ENCODE peak calls at places on chromosome 7, in five cellular contexts. One of them, this sample, is unnamed.

GRCh38 chr7:84829719-84830118 is 357.1 kb downstream of the SEMA3D start:
- DNase-seq in activated CD8-positive, alpha-beta memory T cell treated with anti-CD3 and anti-CD28 coated beads for 48 hours: no peak
- DNase-seq in Panc1: no peak
- DNase-seq in HTR-8/SVneo: no peak
- DNase-seq in HuH-7: no peak
- DNase-seq in this sample: no peak

GRCh38 chr7:134829381-134829986 is 50.0 kb downstream of the CALD1 start:
- DNase-seq in activated CD8-positive, alpha-beta memory T cell treated with anti-CD3 and anti-CD28 coated beads for 48 hours: no peak
- DNase-seq in Panc1: no peak
- DNase-seq in HTR-8/SVneo: no peak
- DNase-seq in HuH-7: no peak
- DNase-seq in this sample: no peak

GRCh38 chr7:131076711-131077170 is 250.9 kb upstream of the MKLN1 start:
- DNase-seq in activated CD8-positive, alpha-beta memory T cell treated with anti-CD3 and anti-CD28 coated beads for 48 hours: no peak
- DNase-seq in Panc1: no peak
- DNase-seq in HTR-8/SVneo: peak
- DNase-seq in HuH-7: peak
- DNase-seq in this sample: no peak

GRCh38 chr7:33719059-33719581 is 186.2 kb upstream of the BMPER start:
- DNase-seq in activated CD8-positive, alpha-beta memory T cell treated with anti-CD3 and anti-CD28 coated beads for 48 hours: no peak
- DNase-seq in Panc1: no peak
- DNase-seq in HTR-8/SVneo: no peak
- DNase-seq in HuH-7: no peak
- DNase-seq in this sample: no peak

GRCh38 chr7:135801045-135801693 is 52.6 kb upstream of the FAM180A start:
- DNase-seq in activated CD8-positive, alpha-beta memory T cell treated with anti-CD3 and anti-CD28 coated beads for 48 hours: no peak
- DNase-seq in Panc1: peak
- DNase-seq in HTR-8/SVneo: peak
- DNase-seq in HuH-7: peak
- DNase-seq in this sample: peak

GRCh38 chr7:39164887-39165286 is 187.2 kb downstream of the POU6F2 start:
- DNase-seq in activated CD8-positive, alpha-beta memory T cell treated with anti-CD3 and anti-CD28 coated beads for 48 hours: no peak
- DNase-seq in Panc1: no peak
- DNase-seq in HTR-8/SVneo: no peak
- DNase-seq in HuH-7: no peak
- DNase-seq in this sample: no peak

GRCh38 chr7:13104128-13104527 is 416.7 kb downstream of the ARL4A start:
- DNase-seq in activated CD8-positive, alpha-beta memory T cell treated with anti-CD3 and anti-CD28 coated beads for 48 hours: no peak
- DNase-seq in Panc1: no peak
- DNase-seq in HTR-8/SVneo: no peak
- DNase-seq in HuH-7: no peak
- DNase-seq in this sample: no peak

GRCh38 chr7:71334541-71334940 is 202.6 kb downstream of the GALNT17 start:
- DNase-seq in activated CD8-positive, alpha-beta memory T cell treated with anti-CD3 and anti-CD28 coated beads for 48 hours: no peak
- DNase-seq in Panc1: no peak
- DNase-seq in HTR-8/SVneo: no peak
- DNase-seq in HuH-7: no peak
- DNase-seq in this sample: no peak

GRCh38 chr7:156752371-156753297 is 112.1 kb downstream of the RNF32 start:
- DNase-seq in activated CD8-positive, alpha-beta memory T cell treated with anti-CD3 and anti-CD28 coated beads for 48 hours: no peak
- DNase-seq in Panc1: no peak
- DNase-seq in HTR-8/SVneo: no peak
- DNase-seq in HuH-7: no peak
- DNase-seq in this sample: no peak

GRCh38 chr7:41193738-41194287 is 509.1 kb downstream of the INHBA start:
- DNase-seq in activated CD8-positive, alpha-beta memory T cell treated with anti-CD3 and anti-CD28 coated beads for 48 hours: no peak
- DNase-seq in Panc1: no peak
- DNase-seq in HTR-8/SVneo: no peak
- DNase-seq in HuH-7: no peak
- DNase-seq in this sample: no peak

GRCh38 chr7:70893985-70894722 is 237.8 kb upstream of the GALNT17 start:
- DNase-seq in activated CD8-positive, alpha-beta memory T cell treated with anti-CD3 and anti-CD28 coated beads for 48 hours: no peak
- DNase-seq in Panc1: no peak
- DNase-seq in HTR-8/SVneo: no peak
- DNase-seq in HuH-7: no peak
- DNase-seq in this sample: no peak

GRCh38 chr7:587769-588168 is 68.1 kb upstream of the PDGFA start:
- DNase-seq in activated CD8-positive, alpha-beta memory T cell treated with anti-CD3 and anti-CD28 coated beads for 48 hours: no peak
- DNase-seq in Panc1: no peak
- DNase-seq in HTR-8/SVneo: peak
- DNase-seq in HuH-7: no peak
- DNase-seq in this sample: no peak

GRCh38 chr7:18276380-18276779 is 219.2 kb upstream of the HDAC9 start:
- DNase-seq in activated CD8-positive, alpha-beta memory T cell treated with anti-CD3 and anti-CD28 coated beads for 48 hours: no peak
- DNase-seq in Panc1: no peak
- DNase-seq in HTR-8/SVneo: no peak
- DNase-seq in HuH-7: no peak
- DNase-seq in this sample: no peak

GRCh38 chr7:138097064-138097741 is 20.9 kb downstream of the AKR1D1 start:
- DNase-seq in activated CD8-positive, alpha-beta memory T cell treated with anti-CD3 and anti-CD28 coated beads for 48 hours: no peak
- DNase-seq in Panc1: no peak
- DNase-seq in HTR-8/SVneo: no peak
- DNase-seq in HuH-7: peak
- DNase-seq in this sample: peak

GRCh38 chr7:134873253-134873652 is 93.8 kb downstream of the CALD1 start:
- DNase-seq in activated CD8-positive, alpha-beta memory T cell treated with anti-CD3 and anti-CD28 coated beads for 48 hours: no peak
- DNase-seq in Panc1: no peak
- DNase-seq in HTR-8/SVneo: no peak
- DNase-seq in HuH-7: no peak
- DNase-seq in this sample: no peak

GRCh38 chr7:42742321-42742720 is 169.5 kb downstream of the C7orf25 start:
- DNase-seq in activated CD8-positive, alpha-beta memory T cell treated with anti-CD3 and anti-CD28 coated beads for 48 hours: no peak
- DNase-seq in Panc1: no peak
- DNase-seq in HTR-8/SVneo: no peak
- DNase-seq in HuH-7: no peak
- DNase-seq in this sample: no peak

GRCh38 chr7:138980575-138981285 is 459 bp downstream of the KIAA1549 start:
- DNase-seq in activated CD8-positive, alpha-beta memory T cell treated with anti-CD3 and anti-CD28 coated beads for 48 hours: no peak
- DNase-seq in Panc1: no peak
- DNase-seq in HTR-8/SVneo: no peak
- DNase-seq in HuH-7: no peak
- DNase-seq in this sample: no peak

GRCh38 chr7:28125381-28126046 is 55.1 kb downstream of the JAZF1 start:
- DNase-seq in activated CD8-positive, alpha-beta memory T cell treated with anti-CD3 and anti-CD28 coated beads for 48 hours: no peak
- DNase-seq in Panc1: no peak
- DNase-seq in HTR-8/SVneo: no peak
- DNase-seq in HuH-7: no peak
- DNase-seq in this sample: no peak

GRCh38 chr7:20440472-20441105 is 109.9 kb downstream of the ITGB8 start:
- DNase-seq in activated CD8-positive, alpha-beta memory T cell treated with anti-CD3 and anti-CD28 coated beads for 48 hours: no peak
- DNase-seq in Panc1: peak
- DNase-seq in HTR-8/SVneo: no peak
- DNase-seq in HuH-7: peak
- DNase-seq in this sample: no peak

GRCh38 chr7:19294629-19295028 is 149.4 kb upstream of the FERD3L start:
- DNase-seq in activated CD8-positive, alpha-beta memory T cell treated with anti-CD3 and anti-CD28 coated beads for 48 hours: no peak
- DNase-seq in Panc1: no peak
- DNase-seq in HTR-8/SVneo: peak
- DNase-seq in HuH-7: no peak
- DNase-seq in this sample: no peak

GRCh38 chr7:37310322-37311080 is 138.2 kb downstream of the ELMO1 start:
- DNase-seq in activated CD8-positive, alpha-beta memory T cell treated with anti-CD3 and anti-CD28 coated beads for 48 hours: no peak
- DNase-seq in Panc1: no peak
- DNase-seq in HTR-8/SVneo: no peak
- DNase-seq in HuH-7: no peak
- DNase-seq in this sample: no peak

GRCh38 chr7:50206521-50207250 is 97.8 kb upstream of the IKZF1 start:
- DNase-seq in activated CD8-positive, alpha-beta memory T cell treated with anti-CD3 and anti-CD28 coated beads for 48 hours: no peak
- DNase-seq in Panc1: no peak
- DNase-seq in HTR-8/SVneo: no peak
- DNase-seq in HuH-7: no peak
- DNase-seq in this sample: no peak

GRCh38 chr7:96786261-96786997 is 76.8 kb upstream of the SEM1 start:
- DNase-seq in activated CD8-positive, alpha-beta memory T cell treated with anti-CD3 and anti-CD28 coated beads for 48 hours: no peak
- DNase-seq in Panc1: no peak
- DNase-seq in HTR-8/SVneo: no peak
- DNase-seq in HuH-7: no peak
- DNase-seq in this sample: no peak

GRCh38 chr7:119959811-119960210 is 313.2 kb upstream of the KCND2 start:
- DNase-seq in activated CD8-positive, alpha-beta memory T cell treated with anti-CD3 and anti-CD28 coated beads for 48 hours: no peak
- DNase-seq in Panc1: no peak
- DNase-seq in HTR-8/SVneo: no peak
- DNase-seq in HuH-7: no peak
- DNase-seq in this sample: no peak

GRCh38 chr7:36116347-36117200 is 36.5 kb upstream of the EEPD1 start:
- DNase-seq in activated CD8-positive, alpha-beta memory T cell treated with anti-CD3 and anti-CD28 coated beads for 48 hours: no peak
- DNase-seq in Panc1: peak
- DNase-seq in HTR-8/SVneo: no peak
- DNase-seq in HuH-7: no peak
- DNase-seq in this sample: peak

GRCh38 chr7:86911703-86912102 is 147.8 kb downstream of the ELAPOR2 start:
- DNase-seq in activated CD8-positive, alpha-beta memory T cell treated with anti-CD3 and anti-CD28 coated beads for 48 hours: no peak
- DNase-seq in Panc1: no peak
- DNase-seq in HTR-8/SVneo: no peak
- DNase-seq in HuH-7: peak
- DNase-seq in this sample: no peak

GRCh38 chr7:2757904-2758672 is 70.1 kb downstream of the AMZ1 start:
- DNase-seq in activated CD8-positive, alpha-beta memory T cell treated with anti-CD3 and anti-CD28 coated beads for 48 hours: peak
- DNase-seq in Panc1: peak
- DNase-seq in HTR-8/SVneo: peak
- DNase-seq in HuH-7: peak
- DNase-seq in this sample: peak

GRCh38 chr7:140062118-140062527 is 628 bp downstream of the PARP12 start:
- DNase-seq in activated CD8-positive, alpha-beta memory T cell treated with anti-CD3 and anti-CD28 coated beads for 48 hours: no peak
- DNase-seq in Panc1: no peak
- DNase-seq in HTR-8/SVneo: no peak
- DNase-seq in HuH-7: peak
- DNase-seq in this sample: peak

GRCh38 chr7:69575651-69576050 is 22.6 kb upstream of the AUTS2 start:
- DNase-seq in activated CD8-positive, alpha-beta memory T cell treated with anti-CD3 and anti-CD28 coated beads for 48 hours: no peak
- DNase-seq in Panc1: no peak
- DNase-seq in HTR-8/SVneo: no peak
- DNase-seq in HuH-7: no peak
- DNase-seq in this sample: no peak

GRCh38 chr7:22427122-22427503 is 70.2 kb upstream of the RAPGEF5 start:
- DNase-seq in activated CD8-positive, alpha-beta memory T cell treated with anti-CD3 and anti-CD28 coated beads for 48 hours: no peak
- DNase-seq in Panc1: no peak
- DNase-seq in HTR-8/SVneo: no peak
- DNase-seq in HuH-7: no peak
- DNase-seq in this sample: no peak

GRCh38 chr7:11379641-11380040 is 406.0 kb downstream of the PHF14 start:
- DNase-seq in activated CD8-positive, alpha-beta memory T cell treated with anti-CD3 and anti-CD28 coated beads for 48 hours: no peak
- DNase-seq in Panc1: no peak
- DNase-seq in HTR-8/SVneo: no peak
- DNase-seq in HuH-7: no peak
- DNase-seq in this sample: no peak

GRCh38 chr7:19122018-19122588 is 4.7 kb upstream of the TWIST1 start:
- DNase-seq in activated CD8-positive, alpha-beta memory T cell treated with anti-CD3 and anti-CD28 coated beads for 48 hours: no peak
- DNase-seq in Panc1: peak
- DNase-seq in HTR-8/SVneo: peak
- DNase-seq in HuH-7: peak
- DNase-seq in this sample: peak

GRCh38 chr7:5773661-5774086 is 7.8 kb downstream of the RNF216 start:
- DNase-seq in activated CD8-positive, alpha-beta memory T cell treated with anti-CD3 and anti-CD28 coated beads for 48 hours: peak
- DNase-seq in Panc1: peak
- DNase-seq in HTR-8/SVneo: peak
- DNase-seq in HuH-7: no peak
- DNase-seq in this sample: peak

GRCh38 chr7:130139193-130139950 is 65.8 kb downstream of the TMEM209 start:
- DNase-seq in activated CD8-positive, alpha-beta memory T cell treated with anti-CD3 and anti-CD28 coated beads for 48 hours: no peak
- DNase-seq in Panc1: no peak
- DNase-seq in HTR-8/SVneo: no peak
- DNase-seq in HuH-7: no peak
- DNase-seq in this sample: no peak

GRCh38 chr7:110534241-110534931 is 556.5 kb upstream of the LRRN3 start:
- DNase-seq in activated CD8-positive, alpha-beta memory T cell treated with anti-CD3 and anti-CD28 coated beads for 48 hours: no peak
- DNase-seq in Panc1: no peak
- DNase-seq in HTR-8/SVneo: no peak
- DNase-seq in HuH-7: no peak
- DNase-seq in this sample: peak

GRCh38 chr7:2171855-2172254 is 60.9 kb downstream of the MAD1L1 start:
- DNase-seq in activated CD8-positive, alpha-beta memory T cell treated with anti-CD3 and anti-CD28 coated beads for 48 hours: no peak
- DNase-seq in Panc1: no peak
- DNase-seq in HTR-8/SVneo: no peak
- DNase-seq in HuH-7: no peak
- DNase-seq in this sample: no peak

GRCh38 chr7:23971031-23971430 is 261.0 kb downstream of the STK31 start:
- DNase-seq in activated CD8-positive, alpha-beta memory T cell treated with anti-CD3 and anti-CD28 coated beads for 48 hours: no peak
- DNase-seq in Panc1: no peak
- DNase-seq in HTR-8/SVneo: no peak
- DNase-seq in HuH-7: no peak
- DNase-seq in this sample: no peak

GRCh38 chr7:13904689-13905088 is 84.8 kb downstream of the ETV1 start:
- DNase-seq in activated CD8-positive, alpha-beta memory T cell treated with anti-CD3 and anti-CD28 coated beads for 48 hours: no peak
- DNase-seq in Panc1: no peak
- DNase-seq in HTR-8/SVneo: no peak
- DNase-seq in HuH-7: no peak
- DNase-seq in this sample: no peak